ENCODE peak calls at places on chromosomes 6 and 20, in five cellular contexts. R, L, I, W and S are unnamed samples.

GRCh38 chr6:108630050-108630714 is 69.5 kb downstream of the FOXO3 start:
- DNase-seq in R (no peak), L (no peak), I (no peak), W (no peak), S (no peak)

GRCh38 chr6:163554663-163555062 is 140.1 kb downstream of the QKI start:
- DNase-seq in R (peak), L (peak), I (peak), W (no peak), S (no peak)

GRCh38 chr6:38750968-38751615 is 36.0 kb downstream of the DNAH8 start:
- DNase-seq in R (no peak), L (no peak), I (no peak), W (no peak), S (no peak)

GRCh38 chr6:106373502-106374239 is 13.2 kb downstream of the CRYBG1 start:
- DNase-seq in R (no peak), L (no peak), I (no peak), W (no peak), S (no peak)

GRCh38 chr20:3714092-3714491 is 1.7 kb upstream of the SIGLEC1 start:
- DNase-seq in R (no peak), L (no peak), I (no peak), W (no peak), S (no peak)

GRCh38 chr20:44109951-44110361 is 77.0 kb downstream of the JPH2 start:
- DNase-seq in R (no peak), L (no peak), I (no peak), W (no peak), S (no peak)

GRCh38 chr20:38873050-38873581 is 53.1 kb upstream of the FAM83D start:
- DNase-seq in R (no peak), L (no peak), I (peak), W (no peak), S (no peak)

GRCh38 chr6:78832091-78832808 is 35.1 kb upstream of the IRAK1BP1 start:
- DNase-seq in R (no peak), L (no peak), I (no peak), W (no peak), S (no peak)

GRCh38 chr20:41587956-41588355 is 30.2 kb downstream of the CHD6 start:
- DNase-seq in R (peak), L (no peak), I (no peak), W (no peak), S (no peak)

GRCh38 chr6:14711056-14711703 is 534.7 kb upstream of the JARID2 start:
- DNase-seq in R (peak), L (no peak), I (no peak), W (peak), S (peak)

GRCh38 chr6:72418495-72418894 is 203.4 kb upstream of the KCNQ5 start:
- DNase-seq in R (peak), L (no peak), I (no peak), W (no peak), S (no peak)

GRCh38 chr6:87590417-87590880 is 514 bp downstream of the ORC3 start:
- DNase-seq in R (no peak), L (no peak), I (no peak), W (no peak), S (no peak)